ENCODE peak calls at places on chromosomes 2 and 18, in six cellular contexts. L, R, N, U, P and K are unnamed samples.

GRCh38 chr2:154697422-154698237 is 865 bp upstream of the KCNJ3 start:
- DNase-seq in N (peak; percentile 51), P (peak; percentile 16), U (no peak), L (no peak), R (peak; percentile 22), K (no peak)

GRCh38 chr2:150109028-150109427 is 378.4 kb downstream of the RND3 start:
- DNase-seq in P (no peak), R (no peak), N (no peak), L (no peak), U (no peak), K (no peak)

GRCh38 chr2:234324151-234324550 is 172.7 kb downstream of the ARL4C start:
- DNase-seq in U (no peak), N (no peak), P (no peak), L (no peak), R (no peak), K (no peak)

GRCh38 chr2:239368321-239368720 is 32.5 kb downstream of the HDAC4 start:
- DNase-seq in L (no peak), P (no peak), N (no peak), R (no peak), U (no peak), K (no peak)

GRCh38 chr2:1664076-1664605 is 80.2 kb downstream of the PXDN start:
- DNase-seq in R (no peak), P (no peak), U (no peak), N (no peak), L (no peak), K (no peak)

GRCh38 chr2:26988165-26988879 is 17.9 kb downstream of the MAPRE3 start:
- DNase-seq in U (peak; percentile 15), N (no peak), L (no peak), P (no peak), R (no peak), K (peak; percentile 24)

GRCh38 chr18:31711365-31712035 is 27.1 kb upstream of the B4GALT6 start:
- DNase-seq in U (no peak), L (no peak), R (no peak), P (no peak), N (no peak), K (no peak)

GRCh38 chr2:70083344-70084156 is 3.7 kb upstream of the PCBP1 start:
- DNase-seq in U (no peak), L (no peak), P (no peak), R (peak; percentile 75), N (no peak), K (no peak)

GRCh38 chr2:136572335-136572734 is 193.0 kb upstream of the THSD7B start:
- DNase-seq in U (no peak), R (no peak), P (peak; percentile 61), L (no peak), N (no peak), K (no peak)

GRCh38 chr2:183037660-183038340 is 457 bp downstream of the NCKAP1 start:
- DNase-seq in R (peak; percentile 51), L (peak; percentile 78), P (no peak), N (peak; percentile 44), U (no peak), K (no peak)

GRCh38 chr2:74865770-74866674 is 32.1 kb downstream of the HK2 start:
- DNase-seq in L (no peak), R (no peak), U (no peak), N (no peak), P (no peak), K (no peak)

GRCh38 chr2:153235516-153235915 is 243.0 kb downstream of the RPRM start:
- DNase-seq in P (no peak), N (no peak), L (no peak), U (no peak), R (no peak), K (no peak)

GRCh38 chr2:71486881-71487640 is 33.7 kb downstream of the DYSF start:
- DNase-seq in R (no peak), N (no peak), U (no peak), P (no peak), L (no peak), K (no peak)

GRCh38 chr2:208315081-208315788 is 49.2 kb downstream of the PIKFYVE start:
- DNase-seq in U (peak; percentile 30), N (no peak), P (no peak), L (no peak), R (no peak), K (no peak)

GRCh38 chr2:38722271-38723115 is 28.7 kb downstream of the SRSF7 start:
- DNase-seq in P (no peak), R (no peak), L (no peak), N (peak; percentile 63), U (no peak), K (no peak)

GRCh38 chr2:240002983-240003382 is 22.2 kb downstream of the NDUFA10 start:
- DNase-seq in P (no peak), R (no peak), L (no peak), N (no peak), U (no peak), K (no peak)

GRCh38 chr2:140929866-140930265 is 1201.0 kb downstream of the LRP1B start:
- DNase-seq in L (no peak), R (no peak), U (no peak), N (no peak), P (no peak), K (no peak)

DNA sequence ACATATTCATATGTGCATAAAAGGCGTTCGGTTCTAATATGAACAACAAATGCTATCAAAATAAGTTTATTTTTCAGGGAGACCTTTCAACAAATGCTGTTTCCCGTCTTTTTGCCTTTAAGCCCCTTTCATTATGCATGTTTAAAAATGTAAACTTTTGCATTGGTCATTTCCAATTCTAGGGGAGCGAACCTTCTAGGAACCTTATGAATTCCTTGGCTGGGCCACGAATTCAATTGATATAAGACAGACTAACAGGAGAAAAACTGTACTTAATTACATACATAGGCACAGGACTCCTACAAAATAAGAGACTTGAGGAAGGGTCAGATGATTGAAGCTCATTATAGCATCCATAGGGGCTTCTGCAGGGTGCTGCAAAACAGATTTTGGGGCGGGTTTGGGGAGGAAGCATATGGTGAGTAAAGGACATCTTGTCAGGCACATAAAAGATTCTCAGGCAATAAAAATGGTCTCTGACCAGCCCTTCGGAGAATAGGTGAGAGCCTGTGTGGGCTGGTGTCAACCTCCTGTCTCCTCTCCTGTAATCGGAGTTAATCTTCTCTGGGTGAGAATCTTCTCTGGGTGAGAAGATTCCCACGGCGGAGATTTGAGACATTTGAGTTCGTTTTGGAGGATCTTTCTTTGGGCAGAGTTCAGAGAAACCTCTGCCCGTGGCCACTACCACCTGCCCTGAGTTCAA is 1.7 kb downstream of the TNFRSF11A start:
- DNase-seq in P (no peak), N (no peak), R (no peak), U (no peak), L (no peak), K (no peak)
- H3K4me3 ChIP-seq in P (no peak overlapping the region), N (peak overlapping the region; percentile 85), R (peak overlapping the region; percentile 55), U (no peak overlapping the region), L (peak overlapping the region; percentile 71), K (no peak overlapping the region)

GRCh38 chr2:187442778-187443177 is 5.3 kb downstream of the CALCRL start:
- DNase-seq in R (no peak), L (no peak), P (no peak), U (no peak), N (no peak), K (no peak)

GRCh38 chr2:187440101-187440500 is 8.0 kb downstream of the CALCRL start:
- DNase-seq in R (no peak), U (no peak), N (no peak), L (no peak), P (no peak), K (no peak)

GRCh38 chr2:187438459-187438858 is 9.6 kb downstream of the CALCRL start:
- DNase-seq in L (no peak), U (no peak), P (no peak), N (no peak), R (no peak), K (no peak)

GRCh38 chr2:187442378-187442777 is 5.7 kb downstream of the CALCRL start:
- DNase-seq in U (no peak), R (no peak), P (no peak), L (no peak), N (no peak), K (no peak)
- TF ChIP-seq CTCF in U (no peak), R (no peak), P (no peak), L (no peak), N (no peak), K (no peak)

GRCh38 chr18:59818769-59819168 is 81.0 kb upstream of the PMAIP1 start:
- DNase-seq in R (no peak), P (no peak), L (no peak), U (no peak), N (no peak), K (no peak)

GRCh38 chr18:59822612-59823275 is 77.1 kb upstream of the PMAIP1 start:
- DNase-seq in L (no peak), R (no peak), N (no peak), U (no peak), P (no peak), K (no peak)

GRCh38 chr18:59820663-59821062 is 79.1 kb upstream of the PMAIP1 start:
- DNase-seq in L (no peak), P (no peak), N (no peak), R (no peak), U (peak; percentile 21), K (no peak)

GRCh38 chr18:59821983-59822382 is 77.8 kb upstream of the PMAIP1 start:
- DNase-seq in L (no peak), U (no peak), N (no peak), R (no peak), P (no peak), K (no peak)

GRCh38 chr18:59823611-59824195 is 76.1 kb upstream of the PMAIP1 start:
- DNase-seq in P (no peak), N (peak; percentile 88), L (no peak), R (peak; percentile 69), U (peak; percentile 54), K (peak; percentile 72)
- H3K4me3 ChIP-seq in P (no peak overlapping the region), N (no peak overlapping the region), L (no peak overlapping the region), R (no peak overlapping the region), U (no peak overlapping the region), K (no peak overlapping the region)

DNA sequence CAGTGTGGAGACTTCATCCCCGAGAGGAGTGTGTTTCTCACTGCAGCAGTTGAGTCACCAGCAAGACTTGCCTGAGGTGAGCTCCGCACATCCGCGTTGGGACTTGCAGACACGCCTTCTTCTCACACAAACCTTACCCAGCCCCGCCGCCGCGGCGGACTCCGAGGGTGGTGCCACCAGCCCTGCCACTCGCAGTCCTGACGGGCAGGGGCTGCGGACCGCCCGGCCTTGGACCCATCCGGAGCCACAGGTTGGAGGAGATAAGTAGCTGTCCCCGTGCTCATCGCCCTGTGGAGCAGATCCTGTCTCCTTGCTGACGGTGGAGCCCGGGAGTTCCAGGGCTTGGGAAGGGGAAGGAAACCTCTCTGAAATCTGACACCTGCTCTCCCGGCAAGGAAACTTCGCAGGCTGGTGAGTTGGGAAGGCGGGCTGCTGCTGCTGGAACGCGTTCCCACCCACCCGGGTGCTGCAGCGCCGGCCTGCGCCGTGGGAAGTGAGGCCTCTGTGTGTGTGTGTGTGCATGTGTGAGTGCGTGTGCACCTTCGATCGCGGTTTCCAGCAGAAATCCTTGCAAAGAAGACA is at the start of gene RAB27B:
- DNase-seq in U (peak; percentile 56), P (peak; percentile 46), R (peak; percentile 92), N (peak; percentile 19), L (peak; percentile 76), K (peak; percentile 66)
- TF ChIP-seq CTCF in U (no peak), P (no peak), R (no peak), N (no peak), L (no peak), K (no peak)